ENCODE peak calls at places on chromosomes 6 and 20, in nine cellular contexts. Q is cardiac muscle cell; R is tibial artery; V is CD8-positive, alpha-beta T cell; N is naive thymus-derived CD4-positive, alpha-beta T cell; X is IMR-90; F is GM23248; Y is CD4-positive, alpha-beta T cell; J is esophagus muscularis mucosa. H is an unnamed sample. For H3K9me3, the result is how much of the 10 kb centered on the place peaks cover.

GRCh38 chr6:104887350-104887749 is 27.6 kb upstream of the HACE1 start:
- DNase-seq in V (no peak), X (peak), J (no peak), Q (peak), Y (no peak), R (no peak), N (peak), F (peak), H (no peak)

GRCh38 chr6:958531-958930 is 265.6 kb upstream of the EXOC2 start:
- DNase-seq in Y (no peak), R (no peak), F (peak), Q (no peak), J (no peak), N (no peak), X (peak), V (no peak), H (no peak)

GRCh38 chr6:157099912-157100593 is 223.3 kb downstream of the TMEM242 start:
- DNase-seq in J (no peak), N (peak), X (no peak), F (no peak), Y (no peak), Q (no peak), R (no peak), V (peak), H (no peak)

GRCh38 chr6:106907754-106908153 is 66.8 kb downstream of the CD24 start:
- DNase-seq in V (no peak), R (no peak), Q (no peak), N (no peak), X (no peak), J (no peak), F (no peak), Y (no peak), H (no peak)

GRCh38 chr6:137693737-137694136 is 173.3 kb upstream of the TNFAIP3 start:
- DNase-seq in V (no peak), Y (no peak), Q (no peak), J (no peak), R (no peak), X (no peak), F (no peak), N (no peak), H (no peak)

GRCh38 chr6:110682460-110682853 is 132.8 kb downstream of the CDK19 start:
- DNase-seq in V (peak), X (peak), N (peak), Y (peak), F (peak), R (peak), J (no peak), Q (peak), H (peak)

GRCh38 chr6:33717857-33718552 is 6.5 kb upstream of the UQCC2 start:
- DNase-seq in J (no peak), V (no peak), F (peak), R (no peak), Y (no peak), Q (no peak), N (no peak), X (no peak), H (no peak)

GRCh38 chr6:151109361-151109760 is 130.4 kb upstream of the AKAP12 start:
- DNase-seq in V (no peak), Q (no peak), X (peak), R (no peak), J (no peak), Y (no peak), F (no peak), N (no peak), H (no peak)

GRCh38 chr20:58116505-58116904 is 111.9 kb downstream of the ANKRD60 start:
- DNase-seq in Q (no peak), J (no peak), F (no peak), X (no peak), Y (no peak), R (no peak), V (no peak), N (no peak), H (no peak)

GRCh38 chr20:48126227-48126740 is 341.0 kb upstream of the SULF2 start:
- DNase-seq in Q (peak), N (no peak), X (no peak), F (no peak), J (no peak), R (no peak), Y (no peak), V (no peak), H (no peak)

GRCh38 chr20:22475662-22476061 is 108.7 kb downstream of the FOXA2 start:
- DNase-seq in Y (no peak), F (no peak), X (no peak), V (no peak), J (no peak), R (no peak), Q (no peak), N (no peak), H (no peak)

GRCh38 chr6:116292553-116292952 is 12.8 kb upstream of the TSPYL1 start:
- DNase-seq in V (no peak), F (no peak), J (no peak), N (no peak), Y (no peak), Q (no peak), X (no peak), R (no peak), H (no peak)

GRCh38 chr6:22112490-22112889 is 184.3 kb downstream of the PRL start:
- DNase-seq in Q (no peak), J (no peak), Y (no peak), R (no peak), N (no peak), V (no peak), F (peak), X (peak), H (no peak)

GRCh38 chr6:116073765-116074450 is 13.2 kb upstream of the FRK start:
- DNase-seq in N (no peak), Q (no peak), J (no peak), X (peak), R (no peak), Y (no peak), F (peak), V (no peak), H (no peak)

GRCh38 chr20:2178328-2179232 is 77.0 kb downstream of the STK35 start:
- DNase-seq in Y (no peak), R (no peak), N (no peak), Q (peak), J (no peak), F (no peak), X (peak), V (no peak), H (no peak)

DNA sequence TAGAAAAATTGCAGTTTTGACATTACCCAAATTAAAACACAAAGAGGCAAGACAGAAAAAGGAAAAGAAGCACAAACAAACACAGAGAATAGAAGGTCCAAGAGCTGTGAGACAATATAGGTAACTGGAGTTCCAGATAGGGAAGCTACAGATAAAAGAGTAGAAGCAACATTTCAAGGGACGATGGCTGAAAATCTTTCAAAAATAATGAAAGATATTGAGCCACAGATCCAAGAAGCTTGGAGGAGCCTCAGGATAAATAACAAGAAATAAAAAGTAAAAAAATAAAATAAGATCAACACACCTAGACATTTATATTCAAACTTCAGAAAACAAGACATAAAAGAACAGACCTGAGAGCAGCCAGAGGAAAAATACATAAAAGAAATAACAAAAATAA is 164.9 kb downstream of the FNDC1 start:
- DNase-seq in V (no peak), Q (no peak), F (no peak), Y (no peak), R (no peak), X (no peak), J (no peak), N (no peak), H (no peak)
- H3K9me3 ChIP-seq in V (under half), Q (under half), F (under half), Y (under half), R (under half), X (under half), J (under half), N (under half), H (under half)

GRCh38 chr6:109445382-109445781 is 4.9 kb downstream of the SMPD2 start:
- DNase-seq in V (no peak), F (peak), N (no peak), R (no peak), Y (no peak), J (no peak), Q (no peak), X (no peak), H (no peak)

GRCh38 chr6:109447878-109448555 is 7.5 kb downstream of the SMPD2 start:
- DNase-seq in F (no peak), V (no peak), N (no peak), Q (no peak), Y (no peak), X (no peak), R (no peak), J (no peak), H (no peak)

GRCh38 chr6:109447087-109447486 is 6.6 kb downstream of the SMPD2 start:
- DNase-seq in F (no peak), R (no peak), Y (no peak), Q (no peak), N (no peak), V (no peak), X (no peak), J (no peak), H (no peak)

GRCh38 chr6:109446072-109446471 is 5.5 kb downstream of the SMPD2 start:
- DNase-seq in J (no peak), N (no peak), X (no peak), Y (no peak), Q (no peak), R (no peak), F (no peak), V (no peak), H (no peak)

DNA sequence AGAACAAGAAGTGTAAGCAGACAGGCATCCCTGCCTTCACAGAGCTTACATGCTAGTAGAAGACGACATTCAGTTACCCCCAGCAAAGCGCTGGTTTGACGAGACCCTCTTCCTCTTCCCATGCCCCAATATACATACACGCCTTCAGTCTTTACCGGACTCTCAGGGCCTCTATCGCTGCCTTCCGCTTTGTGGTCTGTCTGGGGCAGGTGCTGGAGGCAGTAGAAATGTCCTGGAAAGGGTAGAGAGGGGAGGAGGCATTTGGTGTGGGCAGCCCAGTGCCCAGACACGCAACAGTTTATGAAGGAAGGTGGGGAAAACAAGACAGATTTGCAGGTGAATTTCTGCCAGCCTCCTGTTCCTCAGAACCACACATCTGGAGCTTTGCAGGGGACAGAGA is 6.0 kb downstream of the SMPD2 start:
- DNase-seq in R (no peak), J (no peak), Q (no peak), N (no peak), Y (no peak), V (no peak), X (no peak), F (no peak), H (no peak)
- H3K9me3 ChIP-seq in R (under half), J (under half), Q (under half), N (under half), Y (under half), V (under half), X (under half), F (under half), H (under half)

GRCh38 chr20:30485331-30486102 is 771.9 kb upstream of the DEFB115 start:
- DNase-seq in R (no peak), J (peak), F (no peak), Y (no peak), N (no peak), V (no peak), X (no peak), Q (no peak), H (no peak)
- H3K9me3 ChIP-seq in R (under half), J (under half), F (under half), Y (under half), N (under half), V (under half), X (under half), Q (under half), H (under half)

GRCh38 chr20:59628171-59628570 is 23.8 kb downstream of the PHACTR3 start:
- DNase-seq in J (no peak), V (no peak), F (no peak), Y (no peak), N (no peak), Q (no peak), X (no peak), R (no peak), H (no peak)
- H3K9me3 ChIP-seq in J (under half), V (under half), F (under half), Y (under half), N (under half), Q (under half), X (under half), R (under half), H (under half)

DNA sequence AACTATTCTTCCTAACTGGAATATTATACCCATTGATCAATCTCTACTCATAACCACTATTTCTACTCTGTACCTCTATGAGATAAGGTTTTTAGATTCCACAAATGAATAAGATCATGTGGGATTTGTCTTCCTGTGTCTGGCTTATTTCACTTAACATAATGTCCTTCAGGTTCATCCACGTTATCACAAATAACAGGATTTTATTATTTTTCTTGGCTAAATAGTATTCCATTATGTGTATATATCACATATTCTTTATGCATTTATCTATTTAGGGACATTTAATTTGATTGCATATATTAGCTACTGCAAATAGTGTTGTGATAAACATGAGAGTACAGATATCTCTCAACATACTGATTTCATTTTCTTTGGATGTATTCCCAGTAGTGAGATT is 823.0 kb upstream of the ADGRB3 start:
- DNase-seq in R (no peak), N (no peak), F (no peak), J (no peak), V (no peak), Q (no peak), X (no peak), Y (no peak), H (no peak)
- H3K9me3 ChIP-seq in R (under half), N (under half), F (under half), J (under half), V (under half), Q (under half), X (under half), Y (under half), H (under half)

GRCh38 chr20:61757-62156 is 25.7 kb upstream of the DEFB125 start:
- DNase-seq in N (no peak), V (no peak), F (no peak), X (no peak), J (no peak), Q (no peak), R (no peak), Y (no peak), H (no peak)

GRCh38 chr20:62487-62886 is 25.0 kb upstream of the DEFB125 start:
- DNase-seq in Q (no peak), V (no peak), X (no peak), J (no peak), R (no peak), N (no peak), F (no peak), Y (no peak), H (no peak)

GRCh38 chr20:64766-65322 is 22.6 kb upstream of the DEFB125 start:
- DNase-seq in Y (no peak), R (no peak), V (no peak), N (no peak), Q (no peak), F (no peak), J (no peak), X (no peak), H (no peak)

GRCh38 chr20:61230-61629 is 26.2 kb upstream of the DEFB125 start:
- DNase-seq in V (no peak), R (no peak), X (no peak), Y (no peak), F (no peak), N (no peak), Q (no peak), J (no peak), H (no peak)

GRCh38 chr20:64026-64603 is 23.4 kb upstream of the DEFB125 start:
- DNase-seq in R (no peak), V (no peak), Y (no peak), Q (no peak), N (no peak), F (no peak), J (no peak), X (no peak), H (no peak)
- H3K9me3 ChIP-seq in R (under half), V (under half), Y (under half), Q (under half), N (under half), F (under half), J (under half), X (under half), H (under half)